ENCODE peak calls at places on chromosomes 6 and 20, in ten cellular contexts. Q is cardiac muscle cell, T is EL, L is T-helper 9 cell, N is T-cell, J is naive B cell, F is choroid plexus epithelial cell, W is psoas muscle, U is erythroblast, X is GOT3. V is an unnamed sample.

GRCh38 chr6:125009578-125009977 is 47.3 kb downstream of the RNF217 start:
- DNase-seq in Q (no peak), T (peak), L (no peak), N (no peak), J (no peak), F (peak), W (no peak), U (no peak), X (no peak), V (no peak)

GRCh38 chr20:19568128-19568527 is 189.9 kb upstream of the RIN2 start:
- DNase-seq in Q (no peak), T (no peak), L (no peak), N (no peak), J (no peak), F (no peak), W (no peak), U (no peak), X (no peak), V (no peak)

GRCh38 chr6:137697267-137697938 is 169.7 kb upstream of the TNFAIP3 start:
- DNase-seq in Q (peak), T (peak), L (no peak), N (no peak), J (no peak), F (no peak), W (no peak), U (peak), X (no peak), V (no peak)

GRCh38 chr6:169839029-169839481 is 87.6 kb downstream of the ERMARD start:
- DNase-seq in Q (no peak), T (no peak), L (no peak), N (no peak), J (no peak), F (no peak), W (no peak), U (no peak), X (no peak), V (no peak)

GRCh38 chr20:36128463-36129176 is 25.9 kb upstream of the EPB41L1 start:
- DNase-seq in Q (no peak), T (peak), L (no peak), N (no peak), J (no peak), F (peak), W (no peak), U (no peak), X (peak), V (peak)

GRCh38 chr6:30067460-30068139 is 602 bp downstream of the PPP1R11 start:
- DNase-seq in Q (peak), T (no peak), L (no peak), N (no peak), J (no peak), F (no peak), W (no peak), U (no peak), X (no peak), V (no peak)

GRCh38 chr6:157438611-157439109 is 57.7 kb downstream of the ZDHHC14 start:
- DNase-seq in Q (no peak), T (no peak), L (no peak), N (no peak), J (no peak), F (peak), W (no peak), U (no peak), X (no peak), V (no peak)

GRCh38 chr6:163585932-163586437 is 171.5 kb downstream of the QKI start:
- DNase-seq in Q (no peak), T (peak), L (no peak), N (no peak), J (no peak), F (peak), W (peak), U (peak), X (no peak), V (peak)

GRCh38 chr6:37285861-37286311 is 27.9 kb upstream of the TMEM217 start:
- DNase-seq in Q (no peak), T (no peak), L (no peak), N (no peak), J (peak), F (no peak), W (no peak), U (no peak), X (no peak), V (no peak)

GRCh38 chr6:41306187-41306854 is 19.8 kb upstream of the TREM1 start:
- DNase-seq in Q (peak), T (peak), L (peak), N (peak), J (peak), F (peak), W (no peak), U (peak), X (no peak), V (no peak)

GRCh38 chr6:26140254-26140966 is 53.2 kb downstream of the HFE start:
- DNase-seq in Q (no peak), T (no peak), L (no peak), N (no peak), J (no peak), F (no peak), W (no peak), U (no peak), X (no peak), V (no peak)

GRCh38 chr20:35341366-35342028 is 49.3 kb upstream of the FAM83C start:
- DNase-seq in Q (peak), T (no peak), L (no peak), N (no peak), J (no peak), F (peak), W (no peak), U (no peak), X (no peak), V (no peak)